ENCODE peak calls at places on chromosomes 16 and 17, in five cellular contexts. Z, U, K, P and H are unnamed samples.

GRCh38 chr16:84844561-84845495 is 25.0 kb downstream of the CRISPLD2 start:
- DNase-seq in K (no peak), U (no peak), Z (no peak), P (no peak), H (no peak)

GRCh38 chr16:67296422-67296821 is 17.1 kb downstream of the PLEKHG4 start:
- DNase-seq in U (no peak), K (no peak), Z (no peak), P (no peak), H (no peak)

GRCh38 chr17:80652751-80653330 is 108.2 kb downstream of the RPTOR start:
- DNase-seq in P (no peak), Z (no peak), U (no peak), K (no peak), H (no peak)

GRCh38 chr16:1305823-1306222 is 3.6 kb upstream of the UBE2I start:
- DNase-seq in P (no peak), Z (no peak), K (no peak), U (no peak), H (no peak)

GRCh38 chr17:45824475-45824874 is 20.2 kb upstream of the SPPL2C start:
- DNase-seq in Z (no peak), U (no peak), P (no peak), K (no peak), H (no peak)

GRCh38 chr16:72711823-72712222 is 336.1 kb downstream of the ZFHX3 start:
- DNase-seq in Z (no peak), P (no peak), U (no peak), K (no peak), H (no peak)

GRCh38 chr16:29779474-29779873 is 1.4 kb downstream of the ZG16 start:
- DNase-seq in Z (no peak), U (no peak), P (no peak), K (no peak), H (no peak)

GRCh38 chr17:51260960-51261958 is 913 bp downstream of the UTP18 start:
- DNase-seq in P (peak), Z (peak), K (peak), U (peak), H (peak)

GRCh38 chr17:55356440-55357328 is 65.0 kb downstream of the MMD start:
- DNase-seq in P (peak), K (peak), Z (peak), U (peak), H (peak)